ENCODE peak calls at places on chromosomes 12 and 14, in four cellular contexts. One of them, this sample, is unnamed.

GRCh38 chr12:79648872-79649271 is 41.9 kb downstream of the PAWR start:
- DNase-seq in AG09319: no peak
- DNase-seq in mesothelial cell of epicardium: no peak
- DNase-seq in MCF 10A: no peak
- DNase-seq in this sample: no peak

GRCh38 chr12:23014749-23015148 is 389.8 kb downstream of the ETNK1 start:
- DNase-seq in mesothelial cell of epicardium: no peak
- DNase-seq in MCF 10A: no peak
- DNase-seq in AG09319: no peak
- DNase-seq in this sample: no peak

GRCh38 chr12:13745100-13745678 is 236.2 kb downstream of the GRIN2B start:
- DNase-seq in mesothelial cell of epicardium: no peak
- DNase-seq in AG09319: no peak
- DNase-seq in MCF 10A: no peak
- DNase-seq in this sample: no peak

GRCh38 chr12:105922670-105923102 is 216.1 kb downstream of the NUAK1 start:
- DNase-seq in AG09319: no peak
- DNase-seq in MCF 10A: peak
- DNase-seq in mesothelial cell of epicardium: no peak
- DNase-seq in this sample: peak

GRCh38 chr12:51383281-51383905 is 7.8 kb downstream of the GALNT6 start:
- DNase-seq in mesothelial cell of epicardium: no peak
- DNase-seq in MCF 10A: no peak
- DNase-seq in AG09319: no peak
- DNase-seq in this sample: no peak

GRCh38 chr12:75322464-75322863 is 7.7 kb downstream of the CAPS2 start:
- DNase-seq in MCF 10A: no peak
- DNase-seq in mesothelial cell of epicardium: no peak
- DNase-seq in AG09319: no peak
- DNase-seq in this sample: peak

GRCh38 chr14:100106260-100106659 is 41.0 kb downstream of the EVL start:
- DNase-seq in MCF 10A: no peak
- DNase-seq in AG09319: no peak
- DNase-seq in mesothelial cell of epicardium: no peak
- DNase-seq in this sample: no peak

GRCh38 chr14:65840786-65841185 is 428.3 kb downstream of the FUT8 start:
- DNase-seq in AG09319: no peak
- DNase-seq in mesothelial cell of epicardium: no peak
- DNase-seq in MCF 10A: no peak
- DNase-seq in this sample: peak

GRCh38 chr12:20096430-20096829 is 271.9 kb upstream of the PDE3A start:
- DNase-seq in AG09319: no peak
- DNase-seq in MCF 10A: no peak
- DNase-seq in mesothelial cell of epicardium: no peak
- DNase-seq in this sample: no peak

GRCh38 chr12:63423839-63424238 is 244.5 kb downstream of the DPY19L2 start:
- DNase-seq in mesothelial cell of epicardium: no peak
- DNase-seq in MCF 10A: no peak
- DNase-seq in AG09319: no peak
- DNase-seq in this sample: no peak

GRCh38 chr12:52392465-52393007 is 7.1 kb upstream of the KRT84 start:
- DNase-seq in AG09319: no peak
- DNase-seq in mesothelial cell of epicardium: no peak
- DNase-seq in MCF 10A: no peak
- DNase-seq in this sample: no peak

GRCh38 chr12:52389313-52390207 is 4.1 kb upstream of the KRT84 start:
- DNase-seq in AG09319: no peak
- DNase-seq in MCF 10A: no peak
- DNase-seq in mesothelial cell of epicardium: no peak
- DNase-seq in this sample: peak

GRCh38 chr12:52391618-52392002 is 6.2 kb upstream of the KRT84 start:
- DNase-seq in AG09319: no peak
- DNase-seq in MCF 10A: peak
- DNase-seq in mesothelial cell of epicardium: no peak
- DNase-seq in this sample: no peak

GRCh38 chr12:52387859-52388258 is 2.4 kb upstream of the KRT84 start:
- DNase-seq in mesothelial cell of epicardium: no peak
- DNase-seq in MCF 10A: no peak
- DNase-seq in AG09319: no peak
- DNase-seq in this sample: no peak

DNA sequence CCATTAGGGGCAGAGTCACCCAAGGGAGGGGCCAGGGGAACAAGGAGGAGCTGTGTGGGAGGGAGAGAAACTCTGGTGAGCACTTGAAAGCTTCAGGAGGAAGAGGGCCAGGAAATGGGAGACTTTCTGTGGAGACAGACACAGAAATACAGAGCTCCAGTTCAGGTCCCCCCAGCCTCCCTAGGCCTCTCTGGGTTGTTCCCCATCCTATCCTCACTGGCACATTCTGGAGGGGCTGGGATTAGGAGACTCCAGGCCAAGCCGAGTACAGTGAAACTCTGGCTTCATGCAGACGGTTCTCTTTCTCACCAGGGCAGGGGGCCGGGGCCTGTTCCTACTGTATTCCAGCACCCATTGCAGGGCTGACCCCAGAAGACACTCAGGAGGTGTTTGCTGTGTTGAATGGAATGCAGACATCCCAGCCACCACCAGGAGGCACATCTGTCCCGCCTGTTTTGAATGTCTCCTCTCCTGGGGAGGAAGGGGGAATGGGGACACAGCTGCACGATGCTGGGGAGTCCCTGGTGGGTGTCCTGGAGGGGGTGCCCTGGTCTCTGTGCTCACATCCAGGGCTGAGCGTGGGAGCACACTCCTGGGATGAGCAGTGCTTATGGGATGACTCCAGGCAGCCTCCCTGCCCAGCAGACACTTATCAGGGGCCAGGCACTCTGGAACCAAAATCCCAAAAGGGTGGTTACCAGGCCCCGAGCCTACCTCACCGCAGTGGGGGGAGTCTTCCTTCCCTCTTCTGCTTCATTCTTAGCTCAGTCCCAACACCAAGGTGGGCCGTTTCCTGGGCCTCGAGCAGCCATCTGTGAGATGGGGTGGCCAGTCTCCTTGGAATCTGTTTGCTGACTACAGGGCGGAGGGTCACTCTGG is 5.5 kb upstream of the KRT84 start:
- DNase-seq in AG09319: no peak
- DNase-seq in mesothelial cell of epicardium: no peak
- DNase-seq in MCF 10A: peak
- DNase-seq in this sample: no peak
- TF ChIP-seq CTCF in AG09319: peak
- TF ChIP-seq CTCF in mesothelial cell of epicardium: peak
- TF ChIP-seq CTCF in MCF 10A: peak
- TF ChIP-seq CTCF in this sample: peak

GRCh38 chr14:64761441-64762043 is 57.3 kb downstream of the PLEKHG3 start:
- DNase-seq in AG09319: no peak
- DNase-seq in mesothelial cell of epicardium: no peak
- DNase-seq in MCF 10A: no peak
- DNase-seq in this sample: peak
- TF ChIP-seq CTCF in AG09319: no peak
- TF ChIP-seq CTCF in mesothelial cell of epicardium: peak
- TF ChIP-seq CTCF in MCF 10A: peak
- TF ChIP-seq CTCF in this sample: peak

DNA sequence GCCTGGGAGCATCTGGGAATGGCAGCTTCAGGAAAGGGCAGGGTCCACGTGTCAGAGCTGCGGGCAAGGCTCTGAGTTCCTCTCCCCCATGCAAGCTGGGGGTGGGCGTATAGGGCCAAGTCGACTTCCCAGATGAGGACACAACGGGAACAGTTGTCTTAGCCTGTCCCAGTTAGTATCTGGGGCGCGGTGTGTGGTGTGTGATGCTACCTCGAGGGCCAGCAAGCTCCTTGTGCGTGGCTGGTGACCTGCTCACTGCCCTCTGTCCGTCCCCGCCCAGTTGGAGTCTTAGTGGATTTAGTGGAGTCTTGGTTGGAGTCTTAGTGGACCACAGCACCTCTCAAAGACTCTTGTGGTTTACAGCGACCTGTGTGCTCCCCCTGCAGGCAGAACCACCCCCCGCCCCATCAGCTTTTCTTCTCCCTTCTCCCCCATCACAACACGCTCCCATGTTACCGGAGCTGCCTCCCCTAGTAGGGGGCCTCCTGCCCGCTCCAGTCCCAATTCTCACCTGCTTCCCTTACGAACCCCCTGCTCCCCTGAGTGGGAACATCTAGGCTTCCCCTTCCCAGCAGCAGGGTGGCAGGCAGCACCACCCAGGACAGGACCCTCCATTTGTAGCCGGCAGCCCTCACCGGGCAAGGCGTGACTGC is 8.7 kb downstream of the ASPG start:
- DNase-seq in MCF 10A: no peak
- DNase-seq in AG09319: no peak
- DNase-seq in mesothelial cell of epicardium: no peak
- DNase-seq in this sample: no peak
- TF ChIP-seq CTCF in MCF 10A: no peak
- TF ChIP-seq CTCF in AG09319: no peak
- TF ChIP-seq CTCF in mesothelial cell of epicardium: no peak
- TF ChIP-seq CTCF in this sample: no peak

GRCh38 chr14:75794615-75795038 is 133.6 kb downstream of the TTLL5 start:
- DNase-seq in mesothelial cell of epicardium: no peak
- DNase-seq in AG09319: peak
- DNase-seq in MCF 10A: peak
- DNase-seq in this sample: peak

DNA sequence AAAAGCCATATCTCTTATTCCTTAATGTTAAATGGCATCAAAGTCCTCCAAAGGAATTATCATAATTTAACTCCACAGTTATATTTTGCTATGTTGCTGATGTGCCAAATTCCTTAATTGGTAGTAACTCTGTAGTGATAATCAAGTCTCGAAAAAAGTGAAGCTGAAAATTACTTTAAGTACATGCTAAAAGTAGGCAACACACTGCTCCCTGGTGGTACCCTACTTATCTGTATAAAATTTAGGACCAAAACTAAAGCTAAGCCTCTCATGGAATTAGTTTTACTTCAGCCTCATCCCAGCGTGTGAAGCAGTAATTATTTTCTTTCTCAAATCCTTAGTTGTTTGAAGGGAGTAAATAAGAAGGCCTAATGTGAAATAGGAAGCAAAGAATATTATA is 132.8 kb downstream of the TTLL5 start:
- DNase-seq in AG09319: no peak
- DNase-seq in mesothelial cell of epicardium: no peak
- DNase-seq in MCF 10A: peak
- DNase-seq in this sample: no peak
- TF ChIP-seq CTCF in AG09319: no peak
- TF ChIP-seq CTCF in mesothelial cell of epicardium: no peak
- TF ChIP-seq CTCF in MCF 10A: no peak
- TF ChIP-seq CTCF in this sample: peak

GRCh38 chr14:55136241-55136640 is 7.2 kb downstream of the LGALS3 start:
- DNase-seq in MCF 10A: no peak
- DNase-seq in mesothelial cell of epicardium: no peak
- DNase-seq in AG09319: no peak
- DNase-seq in this sample: peak

GRCh38 chr14:55139152-55139551 is 10.1 kb downstream of the LGALS3 start:
- DNase-seq in mesothelial cell of epicardium: no peak
- DNase-seq in AG09319: no peak
- DNase-seq in MCF 10A: no peak
- DNase-seq in this sample: no peak

GRCh38 chr14:55136868-55137785 is 8.1 kb downstream of the LGALS3 start:
- DNase-seq in AG09319: peak
- DNase-seq in mesothelial cell of epicardium: no peak
- DNase-seq in MCF 10A: peak
- DNase-seq in this sample: no peak

GRCh38 chr14:55139696-55140509 is 10.9 kb downstream of the LGALS3 start:
- DNase-seq in mesothelial cell of epicardium: no peak
- DNase-seq in MCF 10A: no peak
- DNase-seq in AG09319: no peak
- DNase-seq in this sample: no peak

DNA sequence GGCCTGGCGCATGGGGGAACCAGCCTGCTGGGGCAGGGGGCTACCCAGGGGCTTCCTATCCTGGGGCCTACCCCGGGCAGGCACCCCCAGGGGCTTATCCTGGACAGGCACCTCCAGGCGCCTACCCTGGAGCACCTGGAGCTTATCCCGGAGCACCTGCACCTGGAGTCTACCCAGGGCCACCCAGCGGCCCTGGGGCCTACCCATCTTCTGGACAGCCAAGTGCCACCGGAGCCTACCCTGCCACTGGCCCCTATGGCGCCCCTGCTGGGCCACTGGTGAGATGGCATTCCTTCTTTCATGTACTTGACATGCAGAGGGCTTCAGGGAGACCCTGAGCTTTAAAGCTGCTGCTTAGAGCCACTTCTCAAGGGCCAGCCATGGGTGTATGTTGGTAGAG is 9.0 kb downstream of the LGALS3 start:
- DNase-seq in AG09319: no peak
- DNase-seq in mesothelial cell of epicardium: no peak
- DNase-seq in MCF 10A: no peak
- DNase-seq in this sample: no peak
- TF ChIP-seq CTCF in AG09319: peak
- TF ChIP-seq CTCF in mesothelial cell of epicardium: no peak
- TF ChIP-seq CTCF in MCF 10A: peak
- TF ChIP-seq CTCF in this sample: peak

DNA sequence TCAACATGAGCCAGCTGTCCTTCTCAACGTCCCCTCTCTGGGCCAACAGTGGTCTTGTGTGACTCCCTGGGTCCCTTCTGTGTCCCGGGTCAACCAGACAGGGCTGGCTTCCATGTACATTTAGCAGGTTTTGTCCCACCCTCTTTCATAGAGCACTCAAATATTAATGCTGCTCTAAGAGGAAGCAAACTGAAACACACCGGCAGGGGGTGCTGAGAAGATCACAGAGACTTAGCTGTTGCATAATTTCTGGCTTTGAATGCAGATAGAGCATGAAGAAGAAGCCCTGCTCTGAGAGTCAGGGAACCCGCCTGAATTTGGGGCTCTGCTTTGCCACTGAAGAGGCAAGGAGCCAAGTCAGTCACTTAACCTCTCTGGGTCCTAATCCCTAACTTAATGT is 138.7 kb downstream of the ESRRB start:
- DNase-seq in AG09319: no peak
- DNase-seq in mesothelial cell of epicardium: no peak
- DNase-seq in MCF 10A: peak
- DNase-seq in this sample: peak
- TF ChIP-seq CTCF in AG09319: no peak
- TF ChIP-seq CTCF in mesothelial cell of epicardium: peak
- TF ChIP-seq CTCF in MCF 10A: peak
- TF ChIP-seq CTCF in this sample: peak

DNA sequence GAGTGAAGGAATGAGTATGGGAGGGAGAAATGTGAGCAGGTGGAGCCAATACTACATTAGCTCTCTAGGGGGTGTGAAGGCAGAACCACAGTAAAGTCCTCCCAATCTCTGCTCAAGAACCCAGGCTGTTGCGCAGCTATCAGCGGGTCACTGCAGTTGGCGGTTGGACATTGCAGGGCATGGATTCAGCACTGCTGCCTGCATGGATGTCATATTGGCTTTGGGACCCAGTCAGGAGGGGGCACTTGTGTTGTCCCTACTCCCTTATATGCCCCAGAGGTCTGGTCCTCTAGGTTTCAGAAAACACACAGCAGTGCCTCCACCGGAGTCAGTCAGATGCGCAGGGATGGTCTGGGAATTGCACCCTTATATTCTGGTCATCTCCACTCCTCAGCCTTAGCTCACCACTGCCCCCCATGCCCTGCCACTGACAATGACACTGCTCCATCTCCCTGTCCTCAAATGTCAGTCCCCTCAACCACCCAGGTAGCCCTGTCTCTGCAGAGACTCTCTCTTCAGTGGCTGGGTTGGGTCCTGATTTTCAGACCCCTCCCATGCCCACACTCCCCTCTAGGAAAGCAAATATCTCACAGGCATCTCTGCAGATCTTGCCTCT is 9.6 kb downstream of the ZDHHC22 start:
- DNase-seq in MCF 10A: no peak
- DNase-seq in mesothelial cell of epicardium: no peak
- DNase-seq in AG09319: no peak
- DNase-seq in this sample: no peak
- TF ChIP-seq CTCF in MCF 10A: no peak
- TF ChIP-seq CTCF in mesothelial cell of epicardium: no peak
- TF ChIP-seq CTCF in AG09319: no peak
- TF ChIP-seq CTCF in this sample: peak

GRCh38 chr14:94051115-94051514 is 25.0 kb downstream of the OTUB2 start:
- DNase-seq in mesothelial cell of epicardium: peak
- DNase-seq in AG09319: no peak
- DNase-seq in MCF 10A: peak
- DNase-seq in this sample: no peak
- TF ChIP-seq CTCF in mesothelial cell of epicardium: no peak
- TF ChIP-seq CTCF in AG09319: peak
- TF ChIP-seq CTCF in MCF 10A: peak
- TF ChIP-seq CTCF in this sample: peak

This sample was measured in HFFc6.